ENCODE peak calls at places on chromosome 1, in eight cellular contexts. G, Z, H, Y, X, I, J and N are unnamed samples.

GRCh38 chr1:242569867-242570266 is 45.4 kb upstream of the PLD5 start:
- DNase-seq in J (no peak), I (no peak), X (no peak), G (no peak), Y (no peak), H (no peak), Z (no peak), N (no peak)

GRCh38 chr1:26862781-26863676 is at the start of gene SFN:
- DNase-seq in J (no peak), H (peak), G (no peak), Z (peak), I (no peak), X (no peak), Y (no peak), N (no peak)

GRCh38 chr1:183687546-183688279 is 34.6 kb upstream of the APOBEC4 start:
- DNase-seq in I (no peak), Y (no peak), X (no peak), G (peak), Z (no peak), J (no peak), H (no peak), N (no peak)

GRCh38 chr1:87044424-87044823 is 130.0 kb downstream of the HS2ST1 start:
- DNase-seq in J (no peak), Y (no peak), I (no peak), G (no peak), X (no peak), Z (no peak), H (no peak), N (no peak)

GRCh38 chr1:116255486-116255885 is 117.6 kb upstream of the ATP1A1 start:
- DNase-seq in Z (no peak), J (no peak), I (no peak), H (no peak), X (no peak), Y (no peak), G (no peak), N (no peak)

GRCh38 chr1:187408217-187409004 is 579.7 kb downstream of the PLA2G4A start:
- DNase-seq in I (peak), J (no peak), X (no peak), H (peak), Z (no peak), G (no peak), Y (no peak), N (peak)

GRCh38 chr1:76177644-76178043 is 103.1 kb downstream of the ST6GALNAC3 start:
- DNase-seq in X (no peak), Z (no peak), J (no peak), Y (no peak), G (no peak), I (no peak), H (no peak), N (no peak)

GRCh38 chr1:94734963-94735899 is 84.9 kb upstream of the SLC44A3 start:
- DNase-seq in G (peak), J (no peak), Z (no peak), H (no peak), X (no peak), I (peak), Y (no peak), N (peak)

GRCh38 chr1:110003747-110004428 is 19.3 kb downstream of the AHCYL1 start:
- DNase-seq in G (peak), I (peak), H (peak), J (peak), Z (peak), Y (no peak), X (no peak), N (peak)

GRCh38 chr1:245031041-245031440 is 123.7 kb upstream of the KIF26B start:
- DNase-seq in X (no peak), J (no peak), G (no peak), I (peak), Z (no peak), H (no peak), Y (no peak), N (no peak)

GRCh38 chr1:28751315-28752056 is 14.7 kb downstream of the YTHDF2 start:
- DNase-seq in H (peak), G (peak), Z (no peak), I (peak), X (no peak), J (no peak), Y (no peak), N (peak)

GRCh38 chr1:87787551-87787950 is 458.9 kb downstream of the LMO4 start:
- DNase-seq in Z (peak), J (no peak), G (no peak), X (no peak), H (peak), I (peak), Y (no peak), N (peak)

GRCh38 chr1:61699893-61700851 is 24.8 kb downstream of the TM2D1 start:
- DNase-seq in Z (no peak), H (no peak), J (no peak), X (no peak), G (no peak), I (no peak), Y (no peak), N (no peak)

GRCh38 chr1:119631433-119632102 is 16.5 kb downstream of the ZNF697 start:
- DNase-seq in Y (no peak), J (no peak), G (peak), I (peak), Z (no peak), H (no peak), X (no peak), N (peak)

GRCh38 chr1:155715777-155716176 is 26.9 kb downstream of the DAP3 start:
- DNase-seq in I (no peak), H (no peak), X (no peak), J (no peak), Y (no peak), G (no peak), Z (no peak), N (no peak)

GRCh38 chr1:205598841-205599666 is 32.8 kb downstream of the ELK4 start:
- DNase-seq in X (peak), Z (no peak), I (peak), H (peak), Y (no peak), J (no peak), G (no peak), N (peak)

GRCh38 chr1:48773133-48773532 is 3.6 kb downstream of the BEND5 start:
- DNase-seq in Z (no peak), Y (no peak), H (no peak), X (no peak), J (no peak), G (no peak), I (no peak), N (no peak)

GRCh38 chr1:219699870-219700269 is 87.0 kb upstream of the ZC3H11B start:
- DNase-seq in J (no peak), I (no peak), G (no peak), X (no peak), H (peak), Y (no peak), Z (no peak), N (peak)

GRCh38 chr1:51520700-51521248 is 1.7 kb upstream of the EPS15 start:
- DNase-seq in X (no peak), J (no peak), G (no peak), H (no peak), Y (peak), I (no peak), Z (no peak), N (no peak)

GRCh38 chr1:155250633-155251449 is 4.4 kb downstream of the ENTREP3 start:
- DNase-seq in G (peak), I (peak), J (peak), X (peak), H (peak), Z (peak), Y (peak), N (peak)

GRCh38 chr1:230250676-230251075 is 175.5 kb downstream of the PGBD5 start:
- DNase-seq in I (no peak), G (no peak), X (no peak), Z (no peak), Y (no peak), H (no peak), J (no peak), N (no peak)

GRCh38 chr1:202692959-202693555 is 17.2 kb downstream of the SYT2 start:
- DNase-seq in I (peak), X (peak), G (peak), Z (peak), J (peak), Y (peak), H (peak), N (peak)